ENCODE peak calls at places on chromosomes 4 and X, in ten cellular contexts. E is GM20000; T is anterior cingulate cortex; R is SW480; Z is mammary epithelial cell; D is H9; J is G401; G is activated T-helper 1 cell treated with anti-CD3 and anti-CD28 coated beads, Interleukin-12 subunit alpha, Interleukin-12 subunit beta, Interleukin-2, Interleukin-4 antibody, amounts not matched to agents 30 ng/mL and 10 ng/mL and 1 ng/mL, durations not matched to agents 14 hours and 24 hours and 36 hours; U is astrocyte of the spinal cord; Q is amniotic stem cell. S is an unnamed sample.

GRCh38 chrX:69314436-69315348 is 149.4 kb upstream of the PJA1 start:
- DNase-seq in Q (no peak), J (no peak), T (no peak), E (no peak), G (no peak), Z (no peak), R (no peak), D (no peak), U (no peak), S (no peak)

GRCh38 chr4:2338754-2339457 is 77.0 kb upstream of the MXD4 start:
- DNase-seq in Q (no peak), R (no peak), T (no peak), D (peak; percentile 5), U (no peak), G (no peak), E (no peak), Z (no peak), J (peak; percentile 59), S (no peak)

GRCh38 chr4:2793920-2794706 is 1.2 kb downstream of the SH3BP2 start:
- DNase-seq in U (peak; percentile 41), J (no peak), E (no peak), T (no peak), D (peak; percentile 27), G (no peak), R (peak; percentile 37), Z (no peak), Q (no peak), S (no peak)

GRCh38 chr4:24979554-24979953 is 51.2 kb downstream of the LGI2 start:
- DNase-seq in G (no peak), Q (no peak), D (peak; percentile 5), J (peak; percentile 8), Z (no peak), T (no peak), E (no peak), R (no peak), U (no peak), S (no peak)

GRCh38 chrX:71296806-71297205 is 4.7 kb upstream of the ITGB1BP2 start:
- DNase-seq in Z (no peak), T (no peak), G (no peak), Q (no peak), U (no peak), J (no peak), R (no peak), D (no peak), E (no peak), S (no peak)

GRCh38 chrX:9644335-9644734 is 121.3 kb downstream of the GPR143 start:
- DNase-seq in G (peak; percentile 23), J (peak; percentile 11), Q (no peak), T (no peak), E (peak; percentile 16), Z (no peak), U (no peak), R (peak; percentile 66), D (no peak), S (no peak)

GRCh38 chr4:125280892-125281403 is 33.8 kb upstream of the FAT4 start:
- DNase-seq in D (no peak), Q (no peak), Z (no peak), G (no peak), J (no peak), R (no peak), T (no peak), U (no peak), E (no peak), S (no peak)

GRCh38 chr4:166174717-166175510 is 301.9 kb downstream of the TLL1 start:
- DNase-seq in T (no peak), Q (peak; percentile 0), E (no peak), U (peak; percentile 32), D (no peak), J (no peak), G (no peak), R (no peak), Z (peak; percentile 37), S (no peak)

GRCh38 chrX:22206781-22207180 is 65.9 kb upstream of the CBLL2 start:
- DNase-seq in J (no peak), E (no peak), Q (no peak), D (no peak), G (no peak), Z (no peak), U (no peak), T (no peak), R (no peak), S (no peak)

GRCh38 chr4:182555997-182556418 is 312.8 kb downstream of the TENM3 start:
- DNase-seq in E (no peak), D (peak; percentile 47), J (peak; percentile 20), R (no peak), U (peak; percentile 78), G (no peak), Q (peak; percentile 76), T (no peak), Z (peak; percentile 65), S (no peak)

GRCh38 chrX:115093206-115093605 is 75.8 kb upstream of the IL13RA2 start:
- DNase-seq in Z (peak; percentile 5), Q (no peak), J (no peak), U (no peak), T (no peak), R (no peak), G (no peak), D (no peak), E (no peak), S (no peak)

GRCh38 chrX:39626749-39627148 is 471.0 kb downstream of the BCOR start:
- DNase-seq in T (no peak), Z (no peak), Q (no peak), E (no peak), J (no peak), D (no peak), U (no peak), R (no peak), G (no peak), S (no peak)

GRCh38 chr4:110869114-110869513 is 246.2 kb upstream of the PITX2 start:
- DNase-seq in R (no peak), Q (peak; percentile 27), T (no peak), Z (no peak), U (peak; percentile 87), J (no peak), D (no peak), E (no peak), G (no peak), S (no peak)

GRCh38 chr4:71202703-71203102 is 136.1 kb upstream of the SLC4A4 start:
- DNase-seq in U (peak; percentile 44), Z (no peak), Q (no peak), R (no peak), T (no peak), J (no peak), E (no peak), D (no peak), G (no peak), S (no peak)

S was measured in esophagus squamous epithelium.